ENCODE peak calls at places on chromosome 7, in six cellular contexts. One of them, this sample, is unnamed.
A peak's percentile ranks its signal among the peaks of the same experiment; 100 is the strongest.

GRCh38 chr7:150972094-150972493 is 6.0 kb downstream of the KCNH2 start:
- DNase-seq in IMR-90: peak; percentile 44
- DNase-seq in H1: no peak
- DNase-seq in mesenchymal stem cell: no peak
- DNase-seq in H9: no peak
- DNase-seq in neuronal stem cell: no peak
- DNase-seq in this sample: no peak

GRCh38 chr7:19209297-19209696 is 64.1 kb upstream of the FERD3L start:
- DNase-seq in H1: no peak
- DNase-seq in neuronal stem cell: no peak
- DNase-seq in H9: no peak
- DNase-seq in mesenchymal stem cell: peak; percentile 6
- DNase-seq in IMR-90: no peak
- DNase-seq in this sample: no peak

GRCh38 chr7:121798076-121798475 is 74.9 kb upstream of the PTPRZ1 start:
- DNase-seq in H9: no peak
- DNase-seq in H1: no peak
- DNase-seq in IMR-90: no peak
- DNase-seq in mesenchymal stem cell: no peak
- DNase-seq in neuronal stem cell: peak; percentile 63
- DNase-seq in this sample: no peak

GRCh38 chr7:111803015-111803758 is 240.9 kb upstream of the IMMP2L start:
- DNase-seq in mesenchymal stem cell: peak; percentile 8
- DNase-seq in H1: no peak
- DNase-seq in H9: no peak
- DNase-seq in IMR-90: peak; percentile 32
- DNase-seq in neuronal stem cell: no peak
- DNase-seq in this sample: no peak

GRCh38 chr7:135552148-135552547 is 5.6 kb upstream of the NUP205 start:
- DNase-seq in mesenchymal stem cell: no peak
- DNase-seq in IMR-90: no peak
- DNase-seq in H1: no peak
- DNase-seq in neuronal stem cell: no peak
- DNase-seq in H9: no peak
- DNase-seq in this sample: no peak

GRCh38 chr7:131170440-131171105 is 157.1 kb upstream of the MKLN1 start:
- DNase-seq in mesenchymal stem cell: peak; percentile 24
- DNase-seq in H9: no peak
- DNase-seq in IMR-90: peak; percentile 59
- DNase-seq in neuronal stem cell: no peak
- DNase-seq in H1: peak; percentile 19
- DNase-seq in this sample: peak; percentile 41

GRCh38 chr7:143043391-143043790 is 8.8 kb upstream of the OR6V1 start:
- DNase-seq in mesenchymal stem cell: no peak
- DNase-seq in H9: no peak
- DNase-seq in H1: no peak
- DNase-seq in IMR-90: no peak
- DNase-seq in neuronal stem cell: no peak
- DNase-seq in this sample: no peak

GRCh38 chr7:20839196-20839735 is 52.6 kb upstream of the SP8 start:
- DNase-seq in neuronal stem cell: no peak
- DNase-seq in H1: no peak
- DNase-seq in mesenchymal stem cell: no peak
- DNase-seq in IMR-90: no peak
- DNase-seq in H9: no peak
- DNase-seq in this sample: no peak

GRCh38 chr7:85730016-85730415 is 543.2 kb upstream of the SEMA3D start:
- DNase-seq in H9: no peak
- DNase-seq in mesenchymal stem cell: no peak
- DNase-seq in neuronal stem cell: no peak
- DNase-seq in IMR-90: no peak
- DNase-seq in H1: no peak
- DNase-seq in this sample: no peak

GRCh38 chr7:98760201-98760651 is 109.6 kb downstream of the TMEM130 start:
- DNase-seq in IMR-90: no peak
- DNase-seq in neuronal stem cell: no peak
- DNase-seq in mesenchymal stem cell: no peak
- DNase-seq in H9: no peak
- DNase-seq in H1: no peak
- DNase-seq in this sample: no peak

GRCh38 chr7:74032191-74032490 is 4.2 kb downstream of the ELN start:
- DNase-seq in neuronal stem cell: no peak
- DNase-seq in mesenchymal stem cell: peak; percentile 26
- DNase-seq in H1: no peak
- DNase-seq in IMR-90: peak; percentile 77
- DNase-seq in H9: no peak
- DNase-seq in this sample: no peak

GRCh38 chr7:122886357-122887081 is at the start of gene CADPS2:
- DNase-seq in neuronal stem cell: peak; percentile 83
- DNase-seq in H1: peak; percentile 87
- DNase-seq in IMR-90: peak; percentile 36
- DNase-seq in mesenchymal stem cell: peak; percentile 95
- DNase-seq in H9: peak; percentile 83
- DNase-seq in this sample: peak; percentile 90

GRCh38 chr7:130904031-130904757 is 170.2 kb upstream of the KLF14 start:
- DNase-seq in H1: no peak
- DNase-seq in IMR-90: peak; percentile 93
- DNase-seq in H9: no peak
- DNase-seq in neuronal stem cell: no peak
- DNase-seq in mesenchymal stem cell: peak; percentile 97
- DNase-seq in this sample: peak; percentile 77

GRCh38 chr7:139703468-139704307 is 74.1 kb downstream of the HIPK2 start:
- DNase-seq in mesenchymal stem cell: no peak
- DNase-seq in IMR-90: no peak
- DNase-seq in H1: no peak
- DNase-seq in neuronal stem cell: no peak
- DNase-seq in H9: no peak
- DNase-seq in this sample: no peak

GRCh38 chr7:131235489-131236317 is 92.0 kb upstream of the MKLN1 start:
- DNase-seq in IMR-90: peak; percentile 100
- DNase-seq in mesenchymal stem cell: peak; percentile 97
- DNase-seq in neuronal stem cell: no peak
- DNase-seq in H9: no peak
- DNase-seq in H1: no peak
- DNase-seq in this sample: peak; percentile 86

GRCh38 chr7:92135100-92135429 is 788 bp upstream of the CYP51A1 start:
- DNase-seq in mesenchymal stem cell: no peak
- DNase-seq in H1: no peak
- DNase-seq in H9: no peak
- DNase-seq in IMR-90: no peak
- DNase-seq in neuronal stem cell: no peak
- DNase-seq in this sample: no peak

GRCh38 chr7:138515001-138515528 is 55.0 kb downstream of the TRIM24 start:
- DNase-seq in IMR-90: no peak
- DNase-seq in H9: no peak
- DNase-seq in H1: no peak
- DNase-seq in mesenchymal stem cell: no peak
- DNase-seq in neuronal stem cell: no peak
- DNase-seq in this sample: no peak

GRCh38 chr7:84803979-84804378 is 382.9 kb downstream of the SEMA3D start:
- DNase-seq in H1: no peak
- DNase-seq in IMR-90: no peak
- DNase-seq in mesenchymal stem cell: no peak
- DNase-seq in H9: no peak
- DNase-seq in neuronal stem cell: no peak
- DNase-seq in this sample: no peak

GRCh38 chr7:13155188-13155587 is 467.8 kb downstream of the ARL4A start:
- DNase-seq in H9: no peak
- DNase-seq in neuronal stem cell: no peak
- DNase-seq in mesenchymal stem cell: peak; percentile 30
- DNase-seq in H1: no peak
- DNase-seq in IMR-90: peak; percentile 10
- DNase-seq in this sample: peak; percentile 69

GRCh38 chr7:110573862-110574528 is 516.9 kb upstream of the LRRN3 start:
- DNase-seq in IMR-90: peak; percentile 99
- DNase-seq in H9: no peak
- DNase-seq in neuronal stem cell: no peak
- DNase-seq in mesenchymal stem cell: peak; percentile 85
- DNase-seq in H1: no peak
- DNase-seq in this sample: peak; percentile 85

GRCh38 chr7:133230591-133231194 is 22.2 kb upstream of the EXOC4 start:
- DNase-seq in H1: peak; percentile 72
- DNase-seq in H9: peak; percentile 47
- DNase-seq in neuronal stem cell: peak; percentile 67
- DNase-seq in mesenchymal stem cell: peak; percentile 51
- DNase-seq in IMR-90: peak; percentile 56
- DNase-seq in this sample: peak; percentile 56

GRCh38 chr7:140242057-140243031 is 65.6 kb upstream of the KDM7A start:
- DNase-seq in H1: no peak
- DNase-seq in IMR-90: no peak
- DNase-seq in H9: no peak
- DNase-seq in mesenchymal stem cell: no peak
- DNase-seq in neuronal stem cell: no peak
- DNase-seq in this sample: peak; percentile 93

GRCh38 chr7:131108212-131108980 is 219.3 kb upstream of the MKLN1 start:
- DNase-seq in neuronal stem cell: no peak
- DNase-seq in H1: no peak
- DNase-seq in mesenchymal stem cell: peak; percentile 57
- DNase-seq in IMR-90: peak; percentile 21
- DNase-seq in H9: no peak
- DNase-seq in this sample: peak; percentile 10

GRCh38 chr7:69893915-69894314 is 295.6 kb downstream of the AUTS2 start:
- DNase-seq in neuronal stem cell: no peak
- DNase-seq in H9: no peak
- DNase-seq in H1: no peak
- DNase-seq in mesenchymal stem cell: no peak
- DNase-seq in IMR-90: no peak
- DNase-seq in this sample: peak; percentile 27

GRCh38 chr7:92546856-92547497 is 18.4 kb downstream of the RBM48 start:
- DNase-seq in mesenchymal stem cell: no peak
- DNase-seq in neuronal stem cell: no peak
- DNase-seq in H1: no peak
- DNase-seq in IMR-90: no peak
- DNase-seq in H9: no peak
- DNase-seq in this sample: no peak

GRCh38 chr7:134992626-134993179 is 6.4 kb downstream of the AGBL3 start:
- DNase-seq in H9: no peak
- DNase-seq in mesenchymal stem cell: no peak
- DNase-seq in IMR-90: peak; percentile 52
- DNase-seq in neuronal stem cell: no peak
- DNase-seq in H1: no peak
- DNase-seq in this sample: no peak

GRCh38 chr7:104536956-104537355 is 208.6 kb downstream of the LHFPL3 start:
- DNase-seq in neuronal stem cell: no peak
- DNase-seq in mesenchymal stem cell: no peak
- DNase-seq in H1: no peak
- DNase-seq in IMR-90: no peak
- DNase-seq in H9: no peak
- DNase-seq in this sample: no peak

GRCh38 chr7:114787556-114787955 is 134.3 kb upstream of the MDFIC start:
- DNase-seq in H9: no peak
- DNase-seq in mesenchymal stem cell: no peak
- DNase-seq in H1: no peak
- DNase-seq in IMR-90: no peak
- DNase-seq in neuronal stem cell: no peak
- DNase-seq in this sample: no peak

GRCh38 chr7:70142247-70142932 is 544.1 kb downstream of the AUTS2 start:
- DNase-seq in H1: no peak
- DNase-seq in H9: no peak
- DNase-seq in neuronal stem cell: no peak
- DNase-seq in mesenchymal stem cell: no peak
- DNase-seq in IMR-90: no peak
- DNase-seq in this sample: no peak

GRCh38 chr7:102093599-102094001 is 193.1 kb upstream of the SH2B2 start:
- DNase-seq in H9: no peak
- DNase-seq in mesenchymal stem cell: no peak
- DNase-seq in IMR-90: no peak
- DNase-seq in neuronal stem cell: no peak
- DNase-seq in H1: peak; percentile 34
- DNase-seq in this sample: no peak
- H2BK15ac ChIP-seq in H9: no peak overlapping the region
- H2BK15ac ChIP-seq in mesenchymal stem cell: no peak overlapping the region
- H2BK15ac ChIP-seq in IMR-90: no peak overlapping the region
- H2BK15ac ChIP-seq in neuronal stem cell: no peak overlapping the region
- H2BK15ac ChIP-seq in H1: no peak overlapping the region
- H2BK15ac ChIP-seq in this sample: no peak overlapping the region

GRCh38 chr7:157211710-157212109 is 73.0 kb downstream of the UBE3C start:
- DNase-seq in mesenchymal stem cell: peak; percentile 95
- DNase-seq in IMR-90: peak; percentile 96
- DNase-seq in neuronal stem cell: no peak
- DNase-seq in H9: no peak
- DNase-seq in H1: no peak
- DNase-seq in this sample: no peak
- H2BK15ac ChIP-seq in mesenchymal stem cell: no peak overlapping the region
- H2BK15ac ChIP-seq in IMR-90: no peak overlapping the region
- H2BK15ac ChIP-seq in neuronal stem cell: no peak overlapping the region
- H2BK15ac ChIP-seq in H9: no peak overlapping the region
- H2BK15ac ChIP-seq in H1: no peak overlapping the region
- H2BK15ac ChIP-seq in this sample: no peak overlapping the region

GRCh38 chr7:17031903-17032551 is 150.2 kb upstream of the AGR3 start:
- DNase-seq in IMR-90: no peak
- DNase-seq in H9: no peak
- DNase-seq in mesenchymal stem cell: no peak
- DNase-seq in H1: no peak
- DNase-seq in neuronal stem cell: no peak
- DNase-seq in this sample: no peak

GRCh38 chr7:17029150-17029549 is 147.4 kb upstream of the AGR3 start:
- DNase-seq in IMR-90: no peak
- DNase-seq in H9: no peak
- DNase-seq in H1: no peak
- DNase-seq in neuronal stem cell: no peak
- DNase-seq in mesenchymal stem cell: no peak
- DNase-seq in this sample: no peak

GRCh38 chr7:17030559-17030958 is 148.8 kb upstream of the AGR3 start:
- DNase-seq in IMR-90: no peak
- DNase-seq in H1: no peak
- DNase-seq in neuronal stem cell: no peak
- DNase-seq in H9: no peak
- DNase-seq in mesenchymal stem cell: no peak
- DNase-seq in this sample: no peak

GRCh38 chr7:17036584-17036983 is 154.8 kb upstream of the AGR3 start:
- DNase-seq in IMR-90: no peak
- DNase-seq in H9: no peak
- DNase-seq in neuronal stem cell: no peak
- DNase-seq in H1: no peak
- DNase-seq in mesenchymal stem cell: no peak
- DNase-seq in this sample: no peak

GRCh38 chr7:17033245-17033644 is 151.5 kb upstream of the AGR3 start:
- DNase-seq in IMR-90: no peak
- DNase-seq in H9: no peak
- DNase-seq in H1: no peak
- DNase-seq in neuronal stem cell: no peak
- DNase-seq in mesenchymal stem cell: no peak
- DNase-seq in this sample: no peak
- H2BK15ac ChIP-seq in IMR-90: no peak overlapping the region
- H2BK15ac ChIP-seq in H9: no peak overlapping the region
- H2BK15ac ChIP-seq in H1: no peak overlapping the region
- H2BK15ac ChIP-seq in neuronal stem cell: no peak overlapping the region
- H2BK15ac ChIP-seq in mesenchymal stem cell: no peak overlapping the region
- H2BK15ac ChIP-seq in this sample: no peak overlapping the region

DNA sequence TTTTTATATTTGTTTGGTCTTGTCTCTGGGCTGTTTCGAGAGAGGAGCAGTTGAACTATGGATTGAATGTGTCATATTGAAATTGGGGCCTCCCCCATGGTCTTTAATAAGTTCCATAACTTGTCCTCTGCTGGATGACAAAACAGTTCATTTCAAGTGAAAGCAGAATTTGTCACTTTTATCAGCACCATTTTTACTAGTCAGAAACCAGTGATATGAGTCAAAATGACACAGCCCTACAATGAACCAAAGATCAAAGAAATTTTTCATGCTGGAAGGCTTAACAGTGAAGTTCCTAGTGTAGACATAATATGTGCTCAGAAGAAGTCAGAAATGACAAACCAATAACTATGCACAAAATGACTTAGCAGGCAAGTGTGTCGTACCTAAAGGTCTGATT is 133.6 kb upstream of the VWC2 start:
- DNase-seq in H9: no peak
- DNase-seq in neuronal stem cell: no peak
- DNase-seq in H1: no peak
- DNase-seq in mesenchymal stem cell: no peak
- DNase-seq in IMR-90: no peak
- DNase-seq in this sample: no peak
- H2BK15ac ChIP-seq in H9: no peak overlapping the region
- H2BK15ac ChIP-seq in neuronal stem cell: no peak overlapping the region
- H2BK15ac ChIP-seq in H1: no peak overlapping the region
- H2BK15ac ChIP-seq in mesenchymal stem cell: no peak overlapping the region
- H2BK15ac ChIP-seq in IMR-90: no peak overlapping the region
- H2BK15ac ChIP-seq in this sample: no peak overlapping the region

This sample was measured in mesendoderm.